ENCODE peak calls at places on chromosomes 5 and 9, in six cellular contexts. I, L, D, N, H and R are unnamed samples.

GRCh38 chr5:172159016-172159415 is 29.0 kb downstream of the STK10 start:
- DNase-seq in I (no peak), L (no peak), D (no peak), N (no peak), H (no peak), R (no peak)

GRCh38 chr9:15249042-15249818 is 57.8 kb downstream of the TTC39B start:
- DNase-seq in I (peak; percentile 59), L (peak; percentile 40), D (no peak), N (no peak), H (no peak), R (no peak)

GRCh38 chr9:16543225-16543624 is 327.2 kb downstream of the BNC2 start:
- DNase-seq in I (no peak), L (no peak), D (no peak), N (no peak), H (no peak), R (no peak)

GRCh38 chr5:98301567-98301966 is 471.9 kb upstream of the RGMB start:
- DNase-seq in I (no peak), L (no peak), D (no peak), N (no peak), H (no peak), R (no peak)

GRCh38 chr9:100580255-100580654 is 2.4 kb downstream of the CAVIN4 start:
- DNase-seq in I (no peak), L (no peak), D (no peak), N (no peak), H (no peak), R (no peak)

GRCh38 chr5:164422400-164422799 is 917.0 kb downstream of the MAT2B start:
- DNase-seq in I (peak; percentile 72), L (no peak), D (peak; percentile 73), N (no peak), H (no peak), R (peak; percentile 17)

GRCh38 chr5:15600035-15600434 is 100.1 kb downstream of the FBXL7 start:
- DNase-seq in I (no peak), L (no peak), D (no peak), N (no peak), H (no peak), R (no peak)

GRCh38 chr9:121929893-121930875 is 162.9 kb downstream of the TTLL11 start:
- DNase-seq in I (peak; percentile 81), L (no peak), D (peak; percentile 82), N (no peak), H (no peak), R (no peak)

GRCh38 chr5:167050568-167051214 is 1240.8 kb upstream of the WWC1 start:
- DNase-seq in I (no peak), L (no peak), D (peak; percentile 61), N (no peak), H (no peak), R (no peak)

GRCh38 chr9:8401961-8402701 is 602.6 kb upstream of the DMAC1 start:
- DNase-seq in I (no peak), L (no peak), D (no peak), N (no peak), H (no peak), R (no peak)

GRCh38 chr5:67799732-67800234 is 415.8 kb upstream of the PIK3R1 start:
- DNase-seq in I (no peak), L (peak; percentile 17), D (no peak), N (no peak), H (no peak), R (no peak)

GRCh38 chr9:96141666-96142065 is 160.3 kb downstream of the HSD17B3 start:
- DNase-seq in I (no peak), L (no peak), D (no peak), N (no peak), H (no peak), R (no peak)

GRCh38 chr5:180120221-180121101 is 48.9 kb upstream of the RNF130 start:
- DNase-seq in I (no peak), L (no peak), D (peak; percentile 24), N (no peak), H (no peak), R (no peak)

GRCh38 chr5:123937230-123937629 is 425.3 kb downstream of the CSNK1G3 start:
- DNase-seq in I (peak; percentile 80), L (peak; percentile 69), D (peak; percentile 69), N (no peak), H (no peak), R (peak; percentile 51)

GRCh38 chr5:78025540-78025939 is 249.4 kb upstream of the TBCA start:
- DNase-seq in I (no peak), L (no peak), D (peak; percentile 31), N (no peak), H (no peak), R (no peak)

GRCh38 chr9:134755221-134755907 is 113.8 kb downstream of the COL5A1 start:
- DNase-seq in I (no peak), L (no peak), D (no peak), N (no peak), H (no peak), R (no peak)

GRCh38 chr5:81397169-81397568 is 3.2 kb upstream of the ACOT12 start:
- DNase-seq in I (no peak), L (peak; percentile 30), D (no peak), N (no peak), H (no peak), R (no peak)

GRCh38 chr9:137724114-137724445 is 105.3 kb downstream of the EHMT1 start:
- DNase-seq in I (peak; percentile 59), L (no peak), D (peak; percentile 83), N (no peak), H (no peak), R (no peak)

GRCh38 chr9:37104183-37104889 is 16.0 kb upstream of the ZCCHC7 start:
- DNase-seq in I (no peak), L (peak; percentile 80), D (no peak), N (no peak), H (no peak), R (no peak)

GRCh38 chr5:17916451-17916850 is 282.2 kb downstream of the TAF11L14 start:
- DNase-seq in I (no peak), L (no peak), D (no peak), N (no peak), H (no peak), R (no peak)

GRCh38 chr5:88707216-88707965 is 175.6 kb downstream of the MEF2C start:
- DNase-seq in I (no peak), L (no peak), D (no peak), N (no peak), H (no peak), R (no peak)

GRCh38 chr9:116115731-116116353 is 37.7 kb upstream of the PAPPA start:
- DNase-seq in I (no peak), L (peak; percentile 25), D (no peak), N (no peak), H (no peak), R (no peak)

GRCh38 chr9:115845648-115846312 is 307.8 kb upstream of the PAPPA start:
- DNase-seq in I (no peak), L (peak; percentile 54), D (peak; percentile 31), N (peak; percentile 11), H (no peak), R (no peak)

GRCh38 chr5:147234825-147235635 is at the start of gene STK32A:
- DNase-seq in I (peak; percentile 92), L (no peak), D (peak; percentile 91), N (peak; percentile 39), H (peak; percentile 73), R (peak; percentile 93)

GRCh38 chr5:168528521-168529360 is at the start of gene FBLL1:
- DNase-seq in I (peak; percentile 90), L (no peak), D (peak; percentile 73), N (no peak), H (no peak), R (peak; percentile 59)

GRCh38 chr5:35369965-35370790 is 139.9 kb upstream of the PRLR start:
- DNase-seq in I (peak; percentile 92), L (no peak), D (peak; percentile 56), N (no peak), H (no peak), R (no peak)

DNA sequence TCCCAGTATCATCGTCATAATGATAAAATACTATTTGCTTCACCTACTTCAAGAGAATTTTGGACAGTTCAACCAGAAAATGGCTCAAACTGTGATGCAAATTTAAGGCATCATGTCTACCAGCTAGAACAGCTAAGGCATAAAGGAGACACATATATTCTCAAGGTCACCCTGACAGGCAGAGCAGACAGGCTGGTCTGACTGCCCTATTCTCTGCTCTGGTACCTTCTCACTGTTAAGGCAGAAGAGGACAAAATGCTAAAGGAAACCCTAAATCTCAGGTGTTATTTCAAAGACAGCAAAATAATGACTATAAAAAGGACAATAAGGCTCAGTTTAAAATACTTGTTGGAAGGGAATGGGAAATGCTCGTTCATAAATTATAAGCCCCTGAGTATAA is 87.2 kb downstream of the MRPS27 start:
- DNase-seq in I (no peak), L (no peak), D (no peak), N (no peak), H (no peak), R (no peak)
- TF ChIP-seq CTCF in I (no peak), L (no peak), D (no peak), N (no peak), H (no peak), R (no peak)

DNA sequence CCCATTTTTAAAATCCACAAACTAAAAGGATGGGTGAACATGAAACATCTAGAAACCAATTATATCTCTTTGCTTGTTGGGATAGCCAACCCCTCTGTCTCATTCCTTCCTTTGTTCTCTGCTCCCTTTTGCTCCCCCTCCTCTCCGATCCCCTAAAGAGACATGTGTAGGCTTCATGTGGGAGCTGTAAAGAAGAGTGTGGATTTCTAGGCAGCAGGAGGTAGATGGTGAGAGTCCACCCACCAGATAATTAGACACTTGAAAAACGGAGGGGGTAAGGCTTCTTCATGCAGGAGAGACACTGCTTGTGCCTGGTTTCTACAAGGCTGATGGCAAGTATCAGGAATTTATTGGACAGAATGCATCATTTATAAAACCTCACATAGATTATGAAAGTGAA is 27.3 kb upstream of the CFAP157 start:
- DNase-seq in I (no peak), L (no peak), D (no peak), N (no peak), H (no peak), R (no peak)
- TF ChIP-seq CTCF in I (no peak), L (no peak), D (no peak), N (no peak), H (no peak), R (no peak)

DNA sequence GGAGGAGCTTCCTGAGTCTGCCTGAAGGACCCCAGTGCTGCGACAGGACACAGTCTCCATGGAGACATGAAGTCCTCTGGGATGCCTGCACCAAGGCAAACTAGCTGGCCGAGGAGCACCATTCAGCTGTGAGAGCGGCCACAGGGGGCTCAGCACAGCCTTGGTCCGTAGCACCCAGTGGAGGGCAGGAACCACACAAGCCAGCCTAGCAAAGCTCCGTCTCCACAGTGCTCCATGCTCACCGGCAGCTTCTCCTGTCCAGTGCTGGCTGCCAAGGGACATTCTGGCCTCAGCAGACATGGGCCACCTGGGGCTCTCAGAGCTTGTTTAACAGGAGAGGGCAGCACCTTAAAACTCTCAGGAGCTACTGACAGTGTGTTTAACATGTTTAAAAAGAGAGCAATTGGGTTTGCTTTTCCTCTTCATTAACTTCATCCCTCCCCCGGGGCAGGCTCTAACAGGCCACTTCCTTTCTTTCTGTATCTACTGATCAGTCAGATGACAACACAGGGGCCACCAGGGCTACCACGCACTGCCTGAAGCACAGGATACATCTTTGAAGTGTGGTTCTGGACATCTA is 57.0 kb downstream of the SECISBP2 start:
- DNase-seq in I (no peak), L (no peak), D (no peak), N (no peak), H (no peak), R (no peak)
- TF ChIP-seq CTCF in I (no peak), L (no peak), D (no peak), N (no peak), H (no peak), R (no peak)

DNA sequence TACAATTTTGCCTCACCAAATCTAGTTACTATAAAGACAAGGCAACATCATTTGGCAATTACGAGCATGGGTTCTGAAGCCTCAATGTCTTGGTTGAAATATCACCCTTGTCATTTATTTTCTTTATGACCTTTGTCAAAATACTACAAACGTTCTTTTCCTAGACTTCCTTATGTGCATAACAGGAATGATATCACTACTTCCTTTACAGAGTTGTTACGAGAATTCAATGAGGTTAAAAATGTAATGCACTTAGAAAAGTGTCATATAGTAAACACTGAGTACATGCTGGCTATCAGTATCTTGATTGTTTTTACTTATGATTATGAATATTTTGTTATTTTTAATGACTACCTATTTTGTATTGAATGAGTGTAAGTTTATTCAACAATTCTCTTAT is 640.9 kb upstream of the CCNG1 start:
- DNase-seq in I (no peak), L (no peak), D (no peak), N (no peak), H (no peak), R (no peak)
- TF ChIP-seq CTCF in I (no peak), L (no peak), D (no peak), N (no peak), H (no peak), R (no peak)